ENCODE peak calls at places on chromosomes 11 and 22, in five cellular contexts. L, D, V, O and S are unnamed samples.
A peak's percentile ranks its signal among the peaks of the same experiment; 100 is the strongest.

GRCh38 chr11:30914143-30914762 is 328.1 kb upstream of the MPPED2 start:
- DNase-seq in O (peak; percentile 62), D (peak; percentile 21), V (no peak), L (peak; percentile 14), S (peak; percentile 59)

GRCh38 chr11:16820324-16821092 is 82.1 kb downstream of the C11orf58 start:
- DNase-seq in L (peak; percentile 85), O (peak; percentile 85), D (peak; percentile 77), V (peak; percentile 80), S (peak; percentile 81)

GRCh38 chr11:44629732-44630345 is 64.4 kb downstream of the CD82 start:
- DNase-seq in V (no peak), L (no peak), O (no peak), D (no peak), S (no peak)

GRCh38 chr11:10693509-10694071 is at the start of gene IRAG1:
- DNase-seq in L (no peak), V (peak; percentile 75), O (peak; percentile 72), D (no peak), S (no peak)

GRCh38 chr11:12540075-12540685 is 134.0 kb upstream of the TEAD1 start:
- DNase-seq in V (no peak), L (no peak), D (no peak), O (peak; percentile 29), S (no peak)

GRCh38 chr11:762421-763072 is 14.7 kb downstream of the GATD1 start:
- DNase-seq in L (no peak), V (peak; percentile 87), D (peak; percentile 76), O (peak; percentile 91), S (peak; percentile 67)

GRCh38 chr11:62372871-62373270 is 35.6 kb downstream of the ASRGL1 start:
- DNase-seq in O (no peak), V (no peak), D (no peak), L (no peak), S (no peak)

GRCh38 chr11:559712-560304 is 730 bp downstream of the LMNTD2 start:
- DNase-seq in V (no peak), D (no peak), L (no peak), O (no peak), S (no peak)

GRCh38 chr22:29434288-29434687 is 4.1 kb upstream of the RFPL1 start:
- DNase-seq in O (no peak), L (no peak), V (no peak), D (no peak), S (no peak)